ENCODE peak calls at places on chromosomes 2 and 18, in nine cellular contexts. L is A549, Q is K562, C is body of pancreas, F is transverse colon, U is IMR-90, G is adrenal gland, A is right lobe of liver, P is uterus. H is an unnamed sample.

GRCh38 chr2:126325202-126325601 is 330.8 kb upstream of the GYPC start:
- DNase-seq in G (no peak), A (no peak), U (no peak), Q (no peak), C (no peak), F (no peak), L (no peak), P (no peak), H (no peak)

GRCh38 chr2:134845719-134846118 is 7.3 kb downstream of the ACMSD start:
- DNase-seq in C (no peak), A (no peak), G (no peak), U (peak), L (no peak), F (no peak), Q (no peak), P (no peak), H (no peak)

GRCh38 chr18:78976697-78977626 is 2.7 kb upstream of the SALL3 start:
- DNase-seq in G (no peak), F (no peak), L (no peak), A (no peak), Q (no peak), C (no peak), U (no peak), P (no peak), H (no peak)

GRCh38 chr2:164954954-164955701 is at the start of gene SLC38A11:
- DNase-seq in F (peak), P (peak), Q (no peak), U (no peak), G (peak), C (peak), L (no peak), A (peak), H (peak)

GRCh38 chr2:86054539-86055082 is 51.1 kb downstream of the POLR1A start:
- DNase-seq in U (peak), C (peak), A (peak), G (peak), F (no peak), Q (no peak), L (no peak), P (no peak), H (no peak)

GRCh38 chr2:109457366-109457765 is 156.4 kb downstream of the SEPTIN10 start:
- DNase-seq in Q (no peak), G (peak), L (no peak), F (no peak), P (no peak), A (no peak), U (no peak), C (no peak), H (no peak)

GRCh38 chr2:16034151-16034974 is 94.0 kb downstream of the MYCN start:
- DNase-seq in L (peak), P (no peak), C (no peak), A (no peak), G (no peak), U (no peak), F (no peak), Q (peak), H (no peak)

GRCh38 chr2:156333274-156333950 is 891 bp upstream of the NR4A2 start:
- DNase-seq in G (no peak), U (no peak), C (no peak), L (no peak), Q (peak), A (no peak), P (no peak), F (no peak), H (peak)

GRCh38 chr2:175600024-175600831 is 401.8 kb downstream of the LNPK start:
- DNase-seq in L (no peak), Q (no peak), G (peak), U (no peak), P (no peak), A (no peak), F (no peak), C (peak), H (no peak)

GRCh38 chr2:201975434-201975833 is 58.2 kb upstream of the FZD7 start:
- DNase-seq in C (no peak), G (no peak), F (no peak), U (no peak), Q (no peak), L (no peak), A (no peak), P (no peak), H (no peak)

GRCh38 chr2:102143450-102143985 is 972 bp downstream of the IL1R1 start:
- DNase-seq in F (no peak), A (no peak), G (peak), Q (peak), C (no peak), U (peak), P (no peak), L (no peak), H (no peak)

GRCh38 chr2:176725873-176726645 is 456.8 kb downstream of the MTX2 start:
- DNase-seq in P (no peak), Q (no peak), F (no peak), U (no peak), G (no peak), C (no peak), A (no peak), L (no peak), H (no peak)

GRCh38 chr2:197209742-197210408 is 100.7 kb downstream of the ANKRD44 start:
- DNase-seq in G (no peak), L (no peak), C (no peak), F (no peak), A (no peak), U (no peak), P (no peak), Q (peak), H (peak)

GRCh38 chr2:10433948-10434884 is 13.9 kb downstream of the ODC1 start:
- DNase-seq in P (no peak), Q (peak), C (no peak), L (no peak), U (no peak), G (no peak), A (no peak), F (no peak), H (peak)

GRCh38 chr18:76455015-76455676 is 39.9 kb downstream of the ZNF516 start:
- DNase-seq in L (no peak), C (no peak), Q (no peak), F (no peak), G (no peak), P (no peak), U (no peak), A (no peak), H (no peak)

GRCh38 chr2:127174176-127174575 is 45.9 kb downstream of the CYP27C1 start:
- DNase-seq in P (peak), C (no peak), F (peak), U (peak), A (no peak), L (peak), G (peak), Q (no peak), H (no peak)

GRCh38 chr2:9736008-9736407 is 105.2 kb upstream of the YWHAQ start:
- DNase-seq in P (no peak), L (no peak), C (no peak), G (no peak), Q (no peak), A (no peak), F (no peak), U (no peak), H (no peak)

GRCh38 chr2:215660687-215661086 is 224.8 kb upstream of the FN1 start:
- DNase-seq in U (peak), P (no peak), C (no peak), Q (no peak), G (no peak), F (no peak), L (no peak), A (no peak), H (no peak)

GRCh38 chr2:191625016-191625415 is 52.9 kb upstream of the NABP1 start:
- DNase-seq in L (no peak), A (no peak), U (no peak), Q (no peak), P (no peak), G (no peak), F (no peak), C (no peak), H (peak)

GRCh38 chr2:104378853-104379374 is 475.0 kb upstream of the POU3F3 start:
- DNase-seq in C (no peak), U (no peak), Q (peak), G (peak), L (peak), P (no peak), A (no peak), F (peak), H (no peak)

GRCh38 chr2:42236911-42237310 is 67.8 kb downstream of the EML4 start:
- DNase-seq in P (no peak), G (no peak), L (no peak), C (no peak), Q (no peak), A (no peak), U (no peak), F (no peak), H (no peak)

GRCh38 chr2:126804347-126804746 is 94.3 kb upstream of the TEX51 start:
- DNase-seq in A (no peak), Q (no peak), U (no peak), F (no peak), P (no peak), C (no peak), L (no peak), G (no peak), H (no peak)

GRCh38 chr18:79532690-79533058 is 136.9 kb downstream of the NFATC1 start:
- DNase-seq in U (no peak), G (no peak), A (peak), Q (no peak), F (no peak), P (peak), L (no peak), C (no peak), H (no peak)

GRCh38 chr2:212520340-212520739 is 18.3 kb downstream of the ERBB4 start:
- DNase-seq in U (no peak), C (no peak), G (no peak), P (no peak), Q (no peak), A (no peak), F (no peak), L (no peak), H (no peak)

GRCh38 chr2:140990416-140990815 is 1140.4 kb downstream of the LRP1B start:
- DNase-seq in L (no peak), F (no peak), C (no peak), P (no peak), G (no peak), Q (no peak), U (peak), A (no peak), H (no peak)

GRCh38 chr18:78583739-78584066 is 395.9 kb upstream of the SALL3 start:
- DNase-seq in A (no peak), U (no peak), F (no peak), C (no peak), P (no peak), G (no peak), Q (no peak), L (no peak), H (no peak)

GRCh38 chr2:66490588-66491001 is 55.7 kb downstream of the MEIS1 start:
- DNase-seq in P (no peak), U (peak), C (no peak), G (no peak), L (no peak), F (no peak), A (no peak), Q (no peak), H (no peak)

GRCh38 chr18:72700961-72701710 is 157.0 kb upstream of the CBLN2 start:
- DNase-seq in Q (no peak), L (no peak), A (no peak), G (no peak), U (peak), C (no peak), P (no peak), F (no peak), H (no peak)

GRCh38 chr2:173427887-173428683 is 73.4 kb downstream of the CDCA7 start:
- DNase-seq in A (peak), P (peak), G (no peak), Q (no peak), C (no peak), L (no peak), U (peak), F (no peak), H (no peak)

GRCh38 chr2:169452080-169452479 is 27.2 kb upstream of the BBS5 start:
- DNase-seq in P (no peak), G (no peak), A (no peak), Q (peak), C (no peak), F (no peak), U (peak), L (peak), H (peak)

GRCh38 chr2:54531558-54531957 is 75.4 kb downstream of the SPTBN1 start:
- DNase-seq in G (peak), U (peak), Q (no peak), P (no peak), A (no peak), C (no peak), L (peak), F (no peak), H (no peak)

GRCh38 chr2:229422005-229422404 is 150.9 kb upstream of the PID1 start:
- DNase-seq in P (no peak), G (no peak), A (no peak), Q (no peak), F (no peak), L (no peak), U (no peak), C (no peak), H (no peak)

GRCh38 chr18:72086421-72086820 is 457.7 kb downstream of the CBLN2 start:
- DNase-seq in F (no peak), A (no peak), P (no peak), U (no peak), Q (peak), G (no peak), C (no peak), L (no peak), H (peak)

GRCh38 chr2:197932374-197932773 is 128.0 kb downstream of the PLCL1 start:
- DNase-seq in A (no peak), U (no peak), Q (no peak), L (no peak), F (no peak), G (no peak), C (no peak), P (no peak), H (no peak)

GRCh38 chr2:172698041-172698863 is 37.4 kb upstream of the RAPGEF4 start:
- DNase-seq in G (no peak), U (peak), Q (peak), F (no peak), P (no peak), A (no peak), C (no peak), L (peak), H (peak)

GRCh38 chr2:36170805-36171204 is 184.8 kb upstream of the CRIM1 start:
- DNase-seq in U (no peak), L (no peak), Q (no peak), F (no peak), C (no peak), G (no peak), A (no peak), P (no peak), H (no peak)
- TF ChIP-seq POLR2A in U (no peak), L (no peak), Q (no peak), F (no peak), C (no peak), G (no peak), A (no peak), P (no peak), H (no peak)

DNA sequence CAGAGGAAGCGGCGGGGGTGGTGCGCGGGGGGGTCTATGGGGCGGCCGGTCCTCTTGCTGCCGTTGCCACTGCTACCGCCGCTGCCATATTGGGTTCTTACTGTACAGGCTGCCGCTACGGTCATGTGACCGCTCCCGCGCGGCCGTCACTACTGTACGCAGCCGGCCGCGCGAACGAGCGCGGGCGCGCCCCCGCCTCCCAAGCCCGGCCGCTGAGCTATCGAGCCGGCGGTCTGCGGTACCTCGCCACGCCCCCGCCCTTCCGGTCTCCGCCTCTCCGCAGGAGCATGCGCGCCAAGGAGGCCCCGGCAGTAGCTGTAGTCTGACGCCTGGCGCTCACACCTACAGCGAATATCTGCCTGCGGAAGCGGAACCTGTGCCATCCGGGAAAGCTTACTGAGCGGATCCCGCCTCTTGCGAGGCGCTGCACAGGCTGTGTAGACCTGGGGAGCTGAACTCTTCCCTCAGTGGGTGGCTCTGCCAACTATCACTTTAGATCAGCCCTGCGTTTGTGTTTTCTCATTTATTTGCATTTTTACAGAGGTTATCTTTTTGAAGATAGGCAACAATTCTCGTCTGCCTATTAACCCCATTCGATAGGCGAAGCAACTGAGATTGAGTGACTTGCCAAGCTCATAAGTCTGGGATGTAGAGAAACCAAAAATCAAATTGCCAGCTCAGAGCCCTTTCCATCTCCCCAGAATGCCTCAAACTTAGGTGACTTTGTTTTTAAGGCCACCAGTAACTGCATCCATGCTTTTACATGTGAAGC is at the start of gene ASXL2:
- DNase-seq in C (peak), G (peak), F (peak), U (peak), Q (peak), A (peak), P (peak), L (peak), H (peak)
- TF ChIP-seq POLR2A in C (peak), G (peak), F (peak), U (peak), Q (peak), A (peak), P (peak), L (peak), H (peak)

GRCh38 chr2:231707625-231708049 is 688 bp upstream of the PTMA start:
- DNase-seq in A (no peak), L (no peak), Q (no peak), P (peak), G (peak), C (no peak), F (no peak), U (no peak), H (peak)
- TF ChIP-seq POLR2A in A (peak), L (peak), Q (no peak), P (peak), G (peak), C (no peak), F (peak), U (no peak), H (no peak)

DNA sequence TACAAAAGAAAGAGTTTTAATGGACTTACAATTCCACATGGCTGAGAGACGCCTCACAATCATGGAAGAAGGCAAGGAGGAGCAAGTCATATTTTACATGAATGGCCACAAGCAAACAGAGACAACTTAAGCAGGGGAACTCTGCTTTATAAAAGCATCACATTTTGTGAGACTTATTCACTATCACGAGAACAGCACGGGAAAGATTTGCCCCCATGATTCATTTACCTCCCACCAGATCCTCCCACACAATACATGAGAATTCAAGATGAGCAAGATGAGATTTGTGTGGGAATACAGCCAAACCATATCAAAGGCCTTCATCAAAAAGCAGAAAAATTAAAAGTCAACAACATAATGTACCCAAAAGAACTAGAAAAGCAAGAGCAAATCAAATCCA is 111.0 kb upstream of the RPRM start:
- DNase-seq in A (no peak), C (no peak), G (no peak), U (no peak), L (no peak), Q (no peak), F (no peak), P (no peak), H (no peak)
- TF ChIP-seq POLR2A in A (no peak), C (no peak), G (no peak), U (no peak), L (no peak), Q (no peak), F (no peak), P (no peak), H (no peak)

DNA sequence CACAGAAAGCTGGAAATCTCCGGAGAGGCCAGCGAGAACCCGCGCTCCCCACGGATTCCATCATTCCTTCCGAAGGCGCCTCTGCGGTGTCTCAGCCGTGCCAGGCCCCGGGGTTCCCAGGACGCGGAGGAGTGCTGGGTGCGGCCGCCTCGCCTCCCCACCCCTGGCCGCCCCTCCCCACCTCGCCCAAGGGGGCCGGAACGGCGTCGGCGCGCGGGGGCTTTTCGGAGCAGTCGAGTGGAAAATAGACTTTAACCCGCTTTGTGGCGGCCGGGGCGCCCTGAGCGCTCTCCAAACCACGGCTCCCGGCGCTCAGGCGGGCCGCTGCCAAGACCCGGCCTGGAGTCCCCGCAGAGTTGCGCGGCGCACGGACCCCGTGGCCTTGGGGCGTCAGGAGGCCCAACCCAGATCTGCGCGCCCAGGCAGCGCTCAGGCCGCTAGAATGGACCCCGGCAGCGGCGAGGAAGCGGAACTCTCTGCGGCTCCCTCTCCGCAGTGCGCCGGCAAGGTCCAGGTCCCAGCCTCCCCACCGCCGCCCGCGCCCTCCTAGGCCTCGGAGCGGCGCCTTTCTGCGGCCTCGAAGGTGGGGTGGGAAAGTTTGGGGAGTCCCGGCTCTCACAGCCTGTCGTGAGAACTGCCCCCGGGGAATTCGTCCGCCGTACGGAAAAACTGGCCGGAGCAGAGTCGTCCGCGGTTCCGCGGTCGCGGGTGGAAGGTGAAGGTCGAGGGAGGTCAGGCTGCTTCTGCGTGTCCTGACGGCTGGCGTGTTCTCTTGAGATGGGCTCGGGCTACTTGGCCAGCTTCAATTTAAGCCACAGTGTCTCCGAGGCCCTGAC is 1.2 kb upstream of the EMX1 start:
- DNase-seq in Q (peak), A (peak), G (peak), U (no peak), C (peak), P (no peak), L (peak), F (peak), H (no peak)
- TF ChIP-seq POLR2A in Q (no peak), A (no peak), G (no peak), U (no peak), C (no peak), P (no peak), L (no peak), F (no peak), H (no peak)

H was measured in erythroblast.